ENCODE peak calls at places on chromosomes 4 and X, in nine cellular contexts. Z, C, H, M, X, F, G, E and V are unnamed samples.

GRCh38 chrX:31471229-31471628 is 399.4 kb upstream of the FTHL17 start:
- DNase-seq in C (no peak), M (no peak), G (no peak), E (no peak), F (no peak), Z (no peak), X (no peak), H (no peak), V (no peak)

GRCh38 chr4:41746025-41746439 is 2.5 kb downstream of the PHOX2B start:
- DNase-seq in E (no peak), M (no peak), C (no peak), X (no peak), G (no peak), H (no peak), F (no peak), Z (no peak), V (no peak)

GRCh38 chr4:141807501-141807900 is 171.1 kb downstream of the IL15 start:
- DNase-seq in H (no peak), X (no peak), Z (no peak), E (no peak), G (no peak), C (no peak), M (no peak), F (no peak), V (no peak)

GRCh38 chr4:7938513-7939376 is 916 bp downstream of the AFAP1 start:
- DNase-seq in Z (peak), C (no peak), H (no peak), M (peak), X (no peak), F (no peak), G (no peak), E (peak), V (no peak)

GRCh38 chr4:114782842-114783595 is 184.4 kb downstream of the UGT8 start:
- DNase-seq in Z (no peak), H (no peak), C (no peak), E (no peak), M (no peak), G (no peak), X (no peak), F (no peak), V (no peak)

GRCh38 chr4:1803523-1804423 is 10.7 kb downstream of the FGFR3 start:
- DNase-seq in X (no peak), E (no peak), M (no peak), G (no peak), Z (no peak), H (no peak), F (no peak), C (no peak), V (no peak)

GRCh38 chrX:19554786-19555185 is 39.5 kb upstream of the MAP3K15 start:
- DNase-seq in H (no peak), F (peak), X (no peak), Z (no peak), C (peak), M (peak), E (no peak), G (no peak), V (no peak)

GRCh38 chr4:40552536-40552935 is 77.1 kb downstream of the RBM47 start:
- DNase-seq in X (no peak), C (peak), H (no peak), Z (no peak), M (no peak), E (no peak), F (no peak), G (no peak), V (no peak)

GRCh38 chr4:78644063-78644691 is 92.6 kb downstream of the ANXA3 start:
- DNase-seq in F (no peak), M (no peak), X (no peak), H (no peak), G (no peak), Z (no peak), E (no peak), C (no peak), V (no peak)

GRCh38 chrX:1453951-1454785 is 1.5 kb upstream of the ASMTL start:
- DNase-seq in C (peak), X (no peak), Z (peak), E (peak), M (peak), H (peak), G (no peak), F (peak), V (peak)